ENCODE peak calls at places on chromosomes 2 and 18, in eight cellular contexts. One of them, this sample, is unnamed.

GRCh38 chr2:177147093-177147694 is 65.4 kb upstream of the HNRNPA3 start:
- DNase-seq in AG10803: peak
- DNase-seq in OCI-LY7: peak
- DNase-seq in hepatocyte: peak
- DNase-seq in A549: peak
- DNase-seq in choroid plexus epithelial cell: peak
- DNase-seq in brain microvascular endothelial cell: peak
- DNase-seq in esophagus muscularis mucosa: no peak
- DNase-seq in this sample: no peak

GRCh38 chr2:74077636-74078035 is 70.1 kb downstream of the BOLA3 start:
- DNase-seq in esophagus muscularis mucosa: no peak
- DNase-seq in A549: no peak
- DNase-seq in brain microvascular endothelial cell: no peak
- DNase-seq in hepatocyte: no peak
- DNase-seq in AG10803: no peak
- DNase-seq in OCI-LY7: no peak
- DNase-seq in choroid plexus epithelial cell: peak
- DNase-seq in this sample: no peak

GRCh38 chr2:190802133-190802532 is 78.5 kb upstream of the GLS start:
- DNase-seq in hepatocyte: no peak
- DNase-seq in OCI-LY7: no peak
- DNase-seq in brain microvascular endothelial cell: no peak
- DNase-seq in choroid plexus epithelial cell: no peak
- DNase-seq in A549: no peak
- DNase-seq in esophagus muscularis mucosa: no peak
- DNase-seq in AG10803: no peak
- DNase-seq in this sample: no peak

GRCh38 chr2:39377226-39377939 is 59.7 kb downstream of the MAP4K3 start:
- DNase-seq in A549: no peak
- DNase-seq in hepatocyte: peak
- DNase-seq in esophagus muscularis mucosa: no peak
- DNase-seq in brain microvascular endothelial cell: no peak
- DNase-seq in choroid plexus epithelial cell: peak
- DNase-seq in OCI-LY7: peak
- DNase-seq in AG10803: no peak
- DNase-seq in this sample: no peak

GRCh38 chr2:54566896-54567295 is 110.8 kb downstream of the SPTBN1 start:
- DNase-seq in A549: no peak
- DNase-seq in choroid plexus epithelial cell: no peak
- DNase-seq in OCI-LY7: no peak
- DNase-seq in AG10803: no peak
- DNase-seq in brain microvascular endothelial cell: no peak
- DNase-seq in esophagus muscularis mucosa: no peak
- DNase-seq in hepatocyte: no peak
- DNase-seq in this sample: no peak

GRCh38 chr2:239329284-239329971 is 71.4 kb downstream of the HDAC4 start:
- DNase-seq in choroid plexus epithelial cell: no peak
- DNase-seq in OCI-LY7: no peak
- DNase-seq in AG10803: no peak
- DNase-seq in brain microvascular endothelial cell: no peak
- DNase-seq in A549: no peak
- DNase-seq in esophagus muscularis mucosa: no peak
- DNase-seq in hepatocyte: no peak
- DNase-seq in this sample: no peak

GRCh38 chr2:58304843-58305242 is 63.7 kb upstream of the FANCL start:
- DNase-seq in OCI-LY7: no peak
- DNase-seq in AG10803: no peak
- DNase-seq in hepatocyte: no peak
- DNase-seq in A549: no peak
- DNase-seq in brain microvascular endothelial cell: no peak
- DNase-seq in esophagus muscularis mucosa: no peak
- DNase-seq in choroid plexus epithelial cell: no peak
- DNase-seq in this sample: no peak

GRCh38 chr2:9644603-9645002 is 13.8 kb upstream of the YWHAQ start:
- DNase-seq in hepatocyte: peak
- DNase-seq in esophagus muscularis mucosa: no peak
- DNase-seq in brain microvascular endothelial cell: no peak
- DNase-seq in choroid plexus epithelial cell: no peak
- DNase-seq in A549: no peak
- DNase-seq in OCI-LY7: no peak
- DNase-seq in AG10803: no peak
- DNase-seq in this sample: no peak

GRCh38 chr18:25672490-25672889 is 320.5 kb upstream of the ZNF521 start:
- DNase-seq in brain microvascular endothelial cell: no peak
- DNase-seq in hepatocyte: no peak
- DNase-seq in OCI-LY7: no peak
- DNase-seq in A549: no peak
- DNase-seq in esophagus muscularis mucosa: no peak
- DNase-seq in AG10803: no peak
- DNase-seq in choroid plexus epithelial cell: no peak
- DNase-seq in this sample: peak

GRCh38 chr2:53445376-53446072 is 322.1 kb upstream of the CHAC2 start:
- DNase-seq in choroid plexus epithelial cell: peak
- DNase-seq in hepatocyte: peak
- DNase-seq in esophagus muscularis mucosa: no peak
- DNase-seq in AG10803: peak
- DNase-seq in A549: no peak
- DNase-seq in OCI-LY7: no peak
- DNase-seq in brain microvascular endothelial cell: peak
- DNase-seq in this sample: no peak

GRCh38 chr18:48819781-48820482 is 130.8 kb downstream of the SMAD7 start:
- DNase-seq in hepatocyte: no peak
- DNase-seq in OCI-LY7: no peak
- DNase-seq in AG10803: no peak
- DNase-seq in esophagus muscularis mucosa: no peak
- DNase-seq in brain microvascular endothelial cell: no peak
- DNase-seq in A549: no peak
- DNase-seq in choroid plexus epithelial cell: no peak
- DNase-seq in this sample: peak

GRCh38 chr2:38522754-38523349 is 79.9 kb downstream of the HNRNPLL start:
- DNase-seq in choroid plexus epithelial cell: peak
- DNase-seq in AG10803: no peak
- DNase-seq in OCI-LY7: no peak
- DNase-seq in esophagus muscularis mucosa: no peak
- DNase-seq in hepatocyte: no peak
- DNase-seq in brain microvascular endothelial cell: no peak
- DNase-seq in A549: no peak
- DNase-seq in this sample: no peak

GRCh38 chr2:127721978-127722355 is 20.7 kb downstream of the SFT2D3 start:
- DNase-seq in brain microvascular endothelial cell: no peak
- DNase-seq in OCI-LY7: no peak
- DNase-seq in AG10803: no peak
- DNase-seq in esophagus muscularis mucosa: no peak
- DNase-seq in hepatocyte: no peak
- DNase-seq in choroid plexus epithelial cell: peak
- DNase-seq in A549: no peak
- DNase-seq in this sample: no peak

GRCh38 chr2:130878316-130878715 is 41.6 kb downstream of the ARHGEF4 start:
- DNase-seq in A549: no peak
- DNase-seq in AG10803: no peak
- DNase-seq in OCI-LY7: no peak
- DNase-seq in esophagus muscularis mucosa: no peak
- DNase-seq in brain microvascular endothelial cell: no peak
- DNase-seq in choroid plexus epithelial cell: no peak
- DNase-seq in hepatocyte: no peak
- DNase-seq in this sample: no peak

GRCh38 chr2:219010162-219010756 is 17.0 kb upstream of the CRYBA2 start:
- DNase-seq in hepatocyte: peak
- DNase-seq in OCI-LY7: peak
- DNase-seq in esophagus muscularis mucosa: no peak
- DNase-seq in AG10803: no peak
- DNase-seq in choroid plexus epithelial cell: peak
- DNase-seq in brain microvascular endothelial cell: no peak
- DNase-seq in A549: peak
- DNase-seq in this sample: peak

GRCh38 chr18:58416704-58417683 is 211.9 kb downstream of the ALPK2 start:
- DNase-seq in AG10803: peak
- DNase-seq in hepatocyte: no peak
- DNase-seq in A549: peak
- DNase-seq in OCI-LY7: no peak
- DNase-seq in choroid plexus epithelial cell: peak
- DNase-seq in esophagus muscularis mucosa: no peak
- DNase-seq in brain microvascular endothelial cell: peak
- DNase-seq in this sample: peak

GRCh38 chr2:225270861-225271260 is 128.6 kb upstream of the NYAP2 start:
- DNase-seq in brain microvascular endothelial cell: peak
- DNase-seq in A549: peak
- DNase-seq in esophagus muscularis mucosa: peak
- DNase-seq in AG10803: peak
- DNase-seq in OCI-LY7: peak
- DNase-seq in hepatocyte: peak
- DNase-seq in choroid plexus epithelial cell: peak
- DNase-seq in this sample: peak

GRCh38 chr18:78984941-78985784 is 5.5 kb downstream of the SALL3 start:
- DNase-seq in OCI-LY7: peak
- DNase-seq in choroid plexus epithelial cell: peak
- DNase-seq in AG10803: peak
- DNase-seq in A549: peak
- DNase-seq in hepatocyte: no peak
- DNase-seq in brain microvascular endothelial cell: no peak
- DNase-seq in esophagus muscularis mucosa: no peak
- DNase-seq in this sample: peak

GRCh38 chr2:114543106-114543806 is 100.8 kb downstream of the DPP10 start:
- DNase-seq in AG10803: peak
- DNase-seq in hepatocyte: peak
- DNase-seq in choroid plexus epithelial cell: peak
- DNase-seq in brain microvascular endothelial cell: no peak
- DNase-seq in esophagus muscularis mucosa: no peak
- DNase-seq in A549: peak
- DNase-seq in OCI-LY7: no peak
- DNase-seq in this sample: peak

GRCh38 chr2:134912406-134912805 is 6.2 kb upstream of the CCNT2 start:
- DNase-seq in OCI-LY7: no peak
- DNase-seq in A549: no peak
- DNase-seq in AG10803: peak
- DNase-seq in esophagus muscularis mucosa: no peak
- DNase-seq in brain microvascular endothelial cell: peak
- DNase-seq in hepatocyte: no peak
- DNase-seq in choroid plexus epithelial cell: peak
- DNase-seq in this sample: no peak

GRCh38 chr2:18898271-18898670 is 308.9 kb upstream of the NT5C1B start:
- DNase-seq in A549: no peak
- DNase-seq in brain microvascular endothelial cell: no peak
- DNase-seq in OCI-LY7: no peak
- DNase-seq in choroid plexus epithelial cell: no peak
- DNase-seq in esophagus muscularis mucosa: no peak
- DNase-seq in AG10803: no peak
- DNase-seq in hepatocyte: no peak
- DNase-seq in this sample: no peak

GRCh38 chr2:190467575-190468083 is 59.5 kb downstream of the MFSD6 start:
- DNase-seq in brain microvascular endothelial cell: no peak
- DNase-seq in OCI-LY7: peak
- DNase-seq in esophagus muscularis mucosa: no peak
- DNase-seq in AG10803: peak
- DNase-seq in A549: no peak
- DNase-seq in hepatocyte: no peak
- DNase-seq in choroid plexus epithelial cell: peak
- DNase-seq in this sample: no peak

GRCh38 chr18:9971313-9971920 is 57.6 kb downstream of the VAPA start:
- DNase-seq in hepatocyte: peak
- DNase-seq in esophagus muscularis mucosa: no peak
- DNase-seq in AG10803: peak
- DNase-seq in choroid plexus epithelial cell: peak
- DNase-seq in A549: peak
- DNase-seq in brain microvascular endothelial cell: peak
- DNase-seq in OCI-LY7: peak
- DNase-seq in this sample: peak

GRCh38 chr2:58146707-58147106 is 94.4 kb downstream of the FANCL start:
- DNase-seq in OCI-LY7: no peak
- DNase-seq in AG10803: no peak
- DNase-seq in brain microvascular endothelial cell: peak
- DNase-seq in esophagus muscularis mucosa: no peak
- DNase-seq in choroid plexus epithelial cell: peak
- DNase-seq in hepatocyte: no peak
- DNase-seq in A549: peak
- DNase-seq in this sample: no peak

GRCh38 chr2:190123956-190124355 is 61.4 kb upstream of the MSTN start:
- DNase-seq in brain microvascular endothelial cell: peak
- DNase-seq in AG10803: peak
- DNase-seq in hepatocyte: peak
- DNase-seq in esophagus muscularis mucosa: no peak
- DNase-seq in A549: no peak
- DNase-seq in OCI-LY7: no peak
- DNase-seq in choroid plexus epithelial cell: peak
- DNase-seq in this sample: no peak

GRCh38 chr2:28390857-28391563 is 1.6 kb upstream of the FOSL2 start:
- DNase-seq in esophagus muscularis mucosa: peak
- DNase-seq in AG10803: peak
- DNase-seq in choroid plexus epithelial cell: peak
- DNase-seq in A549: peak
- DNase-seq in hepatocyte: peak
- DNase-seq in OCI-LY7: peak
- DNase-seq in brain microvascular endothelial cell: peak
- DNase-seq in this sample: peak
- H3K4me3 ChIP-seq in esophagus muscularis mucosa: peak
- H3K4me3 ChIP-seq in AG10803: peak
- H3K4me3 ChIP-seq in choroid plexus epithelial cell: peak
- H3K4me3 ChIP-seq in A549: peak
- H3K4me3 ChIP-seq in hepatocyte: peak
- H3K4me3 ChIP-seq in OCI-LY7: peak
- H3K4me3 ChIP-seq in brain microvascular endothelial cell: peak
- H3K4me3 ChIP-seq in this sample: peak

DNA sequence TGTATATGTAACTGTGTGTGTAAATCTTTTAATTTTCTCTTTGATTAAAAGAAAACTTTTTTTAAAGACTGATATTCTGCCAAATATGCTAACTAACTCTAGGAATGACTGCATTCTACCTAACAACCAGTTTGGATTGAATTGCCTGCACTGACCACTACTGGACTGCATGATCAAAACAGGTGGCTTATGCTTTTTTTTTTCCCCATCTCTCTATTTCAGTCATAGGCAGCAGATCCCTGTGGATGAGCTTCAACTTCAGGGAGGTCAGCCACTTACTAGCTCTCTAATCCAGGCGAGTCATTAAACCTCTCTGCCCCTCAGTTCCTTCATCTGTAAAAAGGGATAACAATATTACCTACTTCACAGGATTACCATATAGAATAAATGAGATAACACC is 138.6 kb upstream of the SERTAD2 start:
- DNase-seq in brain microvascular endothelial cell: no peak
- DNase-seq in AG10803: no peak
- DNase-seq in esophagus muscularis mucosa: no peak
- DNase-seq in A549: peak
- DNase-seq in hepatocyte: no peak
- DNase-seq in choroid plexus epithelial cell: peak
- DNase-seq in OCI-LY7: no peak
- DNase-seq in this sample: peak
- TF ChIP-seq CTCF in brain microvascular endothelial cell: peak
- TF ChIP-seq CTCF in AG10803: peak
- TF ChIP-seq CTCF in esophagus muscularis mucosa: no peak
- TF ChIP-seq CTCF in A549: no peak
- TF ChIP-seq CTCF in hepatocyte: no peak
- TF ChIP-seq CTCF in choroid plexus epithelial cell: peak
- TF ChIP-seq CTCF in OCI-LY7: no peak
- TF ChIP-seq CTCF in this sample: peak

GRCh38 chr2:231483398-231484329 is 19.4 kb upstream of the NCL start:
- DNase-seq in esophagus muscularis mucosa: no peak
- DNase-seq in brain microvascular endothelial cell: no peak
- DNase-seq in AG10803: peak
- DNase-seq in choroid plexus epithelial cell: peak
- DNase-seq in hepatocyte: no peak
- DNase-seq in A549: no peak
- DNase-seq in OCI-LY7: no peak
- DNase-seq in this sample: no peak
- H3K4me3 ChIP-seq in esophagus muscularis mucosa: peak
- H3K4me3 ChIP-seq in brain microvascular endothelial cell: peak
- H3K4me3 ChIP-seq in AG10803: peak
- H3K4me3 ChIP-seq in choroid plexus epithelial cell: peak
- H3K4me3 ChIP-seq in hepatocyte: no peak
- H3K4me3 ChIP-seq in A549: no peak
- H3K4me3 ChIP-seq in OCI-LY7: no peak
- H3K4me3 ChIP-seq in this sample: no peak

GRCh38 chr2:14427982-14428567 is 204.4 kb upstream of the LRATD1 start:
- DNase-seq in OCI-LY7: no peak
- DNase-seq in choroid plexus epithelial cell: peak
- DNase-seq in esophagus muscularis mucosa: no peak
- DNase-seq in A549: no peak
- DNase-seq in AG10803: peak
- DNase-seq in brain microvascular endothelial cell: peak
- DNase-seq in hepatocyte: no peak
- DNase-seq in this sample: no peak
- TF ChIP-seq CTCF in OCI-LY7: no peak
- TF ChIP-seq CTCF in choroid plexus epithelial cell: peak
- TF ChIP-seq CTCF in esophagus muscularis mucosa: no peak
- TF ChIP-seq CTCF in A549: no peak
- TF ChIP-seq CTCF in AG10803: peak
- TF ChIP-seq CTCF in brain microvascular endothelial cell: peak
- TF ChIP-seq CTCF in hepatocyte: no peak
- TF ChIP-seq CTCF in this sample: no peak

This sample was measured in WERI-Rb-1.